ENCODE peak calls at places on chromosomes 12 and 14, in four cellular contexts. One of them, this sample, is unnamed.

GRCh38 chr14:67411820-67412421 is at the start of gene PLEK2:
- DNase-seq in astrocyte: no peak
- DNase-seq in colonic mucosa: peak; percentile 89
- DNase-seq in H1: no peak
- DNase-seq in this sample: no peak

GRCh38 chr12:2429032-2429431 is 365.7 kb upstream of the FKBP4 start:
- DNase-seq in astrocyte: peak; percentile 25
- DNase-seq in colonic mucosa: no peak
- DNase-seq in H1: no peak
- DNase-seq in this sample: no peak

GRCh38 chr14:23041729-23042128 is 283 bp upstream of the PSMB11 start:
- DNase-seq in astrocyte: no peak
- DNase-seq in colonic mucosa: no peak
- DNase-seq in H1: no peak
- DNase-seq in this sample: no peak

GRCh38 chr14:53331921-53332320 is 178.8 kb upstream of the DDHD1 start:
- DNase-seq in astrocyte: no peak
- DNase-seq in colonic mucosa: no peak
- DNase-seq in H1: peak; percentile 5
- DNase-seq in this sample: no peak

GRCh38 chr12:125690841-125691240 is 625.6 kb downstream of the AACS start:
- DNase-seq in astrocyte: no peak
- DNase-seq in colonic mucosa: no peak
- DNase-seq in H1: no peak
- DNase-seq in this sample: no peak

GRCh38 chr14:106044949-106045596 is 518.7 kb downstream of the TMEM121 start:
- DNase-seq in astrocyte: no peak
- DNase-seq in colonic mucosa: peak; percentile 68
- DNase-seq in H1: no peak
- DNase-seq in this sample: peak; percentile 51

GRCh38 chr14:94112513-94113060 is 2.1 kb downstream of the IFI27 start:
- DNase-seq in astrocyte: no peak
- DNase-seq in colonic mucosa: no peak
- DNase-seq in H1: no peak
- DNase-seq in this sample: peak; percentile 17

GRCh38 chr14:60622920-60623263 is 26.4 kb downstream of the SIX1 start:
- DNase-seq in astrocyte: peak; percentile 85
- DNase-seq in colonic mucosa: no peak
- DNase-seq in H1: no peak
- DNase-seq in this sample: no peak

GRCh38 chr14:34035177-34035933 is 84.5 kb upstream of the EGLN3 start:
- DNase-seq in astrocyte: no peak
- DNase-seq in colonic mucosa: peak; percentile 91
- DNase-seq in H1: no peak
- DNase-seq in this sample: no peak

GRCh38 chr12:38907171-38907923 is 2.0 kb upstream of the CPNE8 start:
- DNase-seq in astrocyte: no peak
- DNase-seq in colonic mucosa: no peak
- DNase-seq in H1: no peak
- DNase-seq in this sample: no peak

GRCh38 chr12:19220861-19221466 is 91.4 kb downstream of the PLEKHA5 start:
- DNase-seq in astrocyte: peak; percentile 93
- DNase-seq in colonic mucosa: no peak
- DNase-seq in H1: no peak
- DNase-seq in this sample: no peak

GRCh38 chr14:101992708-101993107 is 28.3 kb downstream of the DYNC1H1 start:
- DNase-seq in astrocyte: no peak
- DNase-seq in colonic mucosa: no peak
- DNase-seq in H1: no peak
- DNase-seq in this sample: no peak

GRCh38 chr14:70713096-70713875 is 71.6 kb downstream of the TTC9 start:
- DNase-seq in astrocyte: no peak
- DNase-seq in colonic mucosa: no peak
- DNase-seq in H1: no peak
- DNase-seq in this sample: no peak

GRCh38 chr14:50602035-50602434 is 42.1 kb downstream of the ATL1 start:
- DNase-seq in astrocyte: no peak
- DNase-seq in colonic mucosa: no peak
- DNase-seq in H1: no peak
- DNase-seq in this sample: no peak

GRCh38 chr12:117718141-117718540 is 250.6 kb downstream of the KSR2 start:
- DNase-seq in astrocyte: no peak
- DNase-seq in colonic mucosa: no peak
- DNase-seq in H1: no peak
- DNase-seq in this sample: no peak

GRCh38 chr14:95015046-95015445 is 142.3 kb downstream of the DICER1 start:
- DNase-seq in astrocyte: no peak
- DNase-seq in colonic mucosa: no peak
- DNase-seq in H1: no peak
- DNase-seq in this sample: no peak

GRCh38 chr14:85576161-85576560 is 46.2 kb downstream of the FLRT2 start:
- DNase-seq in astrocyte: peak; percentile 22
- DNase-seq in colonic mucosa: no peak
- DNase-seq in H1: no peak
- DNase-seq in this sample: no peak

GRCh38 chr12:1851126-1851791 is 30.9 kb downstream of the LRTM2 start:
- DNase-seq in astrocyte: peak; percentile 91
- DNase-seq in colonic mucosa: no peak
- DNase-seq in H1: no peak
- DNase-seq in this sample: no peak

GRCh38 chr12:121803861-121804416 is at the start of gene SETD1B:
- DNase-seq in astrocyte: peak; percentile 47
- DNase-seq in colonic mucosa: peak; percentile 64
- DNase-seq in H1: no peak
- DNase-seq in this sample: peak; percentile 88

GRCh38 chr14:101350021-101350420 is 211.3 kb upstream of the DIO3 start:
- DNase-seq in astrocyte: no peak
- DNase-seq in colonic mucosa: no peak
- DNase-seq in H1: no peak
- DNase-seq in this sample: peak; percentile 26

GRCh38 chr14:101027966-101028365 is 124.4 kb upstream of the RTL1 start:
- DNase-seq in astrocyte: no peak
- DNase-seq in colonic mucosa: no peak
- DNase-seq in H1: no peak
- DNase-seq in this sample: no peak

GRCh38 chr12:49924847-49925246 is 21.1 kb upstream of the FAIM2 start:
- DNase-seq in astrocyte: no peak
- DNase-seq in colonic mucosa: no peak
- DNase-seq in H1: no peak
- DNase-seq in this sample: peak; percentile 49

GRCh38 chr12:74889563-74890236 is 319.9 kb downstream of the KCNC2 start:
- DNase-seq in astrocyte: peak; percentile 75
- DNase-seq in colonic mucosa: no peak
- DNase-seq in H1: no peak
- DNase-seq in this sample: no peak

GRCh38 chr14:69997849-69998248 is 118.6 kb downstream of the SMOC1 start:
- DNase-seq in astrocyte: peak; percentile 73
- DNase-seq in colonic mucosa: no peak
- DNase-seq in H1: no peak
- DNase-seq in this sample: no peak

GRCh38 chr12:80056232-80056631 is 43.1 kb upstream of the OTOGL start:
- DNase-seq in astrocyte: no peak
- DNase-seq in colonic mucosa: no peak
- DNase-seq in H1: no peak
- DNase-seq in this sample: no peak

GRCh38 chr14:34220921-34221320 is 241.1 kb downstream of the SPTSSA start:
- DNase-seq in astrocyte: no peak
- DNase-seq in colonic mucosa: no peak
- DNase-seq in H1: no peak
- DNase-seq in this sample: no peak

GRCh38 chr12:132296063-132296462 is 33.3 kb downstream of the GALNT9 start:
- DNase-seq in astrocyte: no peak
- DNase-seq in colonic mucosa: no peak
- DNase-seq in H1: no peak
- DNase-seq in this sample: no peak

GRCh38 chr12:86134571-86134970 is 121.6 kb downstream of the MGAT4C start:
- DNase-seq in astrocyte: peak; percentile 51
- DNase-seq in colonic mucosa: no peak
- DNase-seq in H1: no peak
- DNase-seq in this sample: no peak

GRCh38 chr14:101928415-101928841 is 35.9 kb upstream of the DYNC1H1 start:
- DNase-seq in astrocyte: no peak
- DNase-seq in colonic mucosa: no peak
- DNase-seq in H1: no peak
- DNase-seq in this sample: no peak

GRCh38 chr14:104721704-104722431 is 2.2 kb upstream of the ADSS1 start:
- DNase-seq in astrocyte: no peak
- DNase-seq in colonic mucosa: no peak
- DNase-seq in H1: no peak
- DNase-seq in this sample: no peak

GRCh38 chr14:104723651-104724406 is at the start of gene ADSS1:
- DNase-seq in astrocyte: no peak
- DNase-seq in colonic mucosa: peak; percentile 81
- DNase-seq in H1: no peak
- DNase-seq in this sample: peak; percentile 92

GRCh38 chr14:104724407-104724980 is 465 bp downstream of the ADSS1 start:
- DNase-seq in astrocyte: no peak
- DNase-seq in colonic mucosa: peak; percentile 63
- DNase-seq in H1: no peak
- DNase-seq in this sample: no peak

GRCh38 chr14:104724981-104725771 is 1.1 kb downstream of the ADSS1 start:
- DNase-seq in astrocyte: no peak
- DNase-seq in colonic mucosa: no peak
- DNase-seq in H1: no peak
- DNase-seq in this sample: peak; percentile 89

DNA sequence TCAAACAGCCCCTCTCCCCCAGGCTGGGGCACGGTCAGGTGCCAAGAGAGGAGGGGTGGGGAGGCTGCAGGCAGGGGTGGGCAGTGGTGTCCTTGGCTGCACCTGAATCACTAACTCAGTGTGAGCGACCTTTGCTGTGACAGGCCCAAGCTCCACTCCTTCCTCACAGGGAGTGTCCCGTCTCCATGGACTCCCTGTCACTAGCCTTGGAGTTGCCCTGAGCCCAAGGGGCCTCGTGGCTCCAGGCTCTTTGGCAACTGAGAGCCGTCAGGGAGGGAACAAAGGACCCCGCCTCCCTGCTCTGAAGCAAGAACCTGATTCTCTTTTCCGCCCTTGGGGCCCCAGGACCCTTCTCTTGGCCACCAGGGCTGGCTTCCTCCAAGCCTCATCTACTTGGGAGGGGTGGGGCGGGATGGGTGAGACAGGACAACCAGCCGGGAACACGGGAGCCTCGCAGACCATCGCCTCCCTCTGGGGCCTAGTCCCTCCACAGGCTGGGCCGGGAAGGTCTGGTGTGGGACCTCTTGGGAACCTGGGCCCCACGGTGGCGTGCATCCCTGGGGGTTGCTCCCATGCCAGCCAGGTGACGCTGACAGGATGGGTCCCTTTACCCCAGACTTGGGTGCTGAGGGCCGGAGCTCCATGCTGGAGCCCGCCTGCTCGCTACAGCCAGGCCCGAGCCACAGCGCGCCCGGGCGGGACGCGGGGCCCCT is 935 bp upstream of the ADSS1 start:
- DNase-seq in astrocyte: no peak
- DNase-seq in colonic mucosa: peak; percentile 52
- DNase-seq in H1: no peak
- DNase-seq in this sample: no peak
- H3K4me3 ChIP-seq in astrocyte: no peak overlapping the region
- H3K4me3 ChIP-seq in colonic mucosa: peak overlapping the region; percentile 67
- H3K4me3 ChIP-seq in H1: peak overlapping the region; percentile 54
- H3K4me3 ChIP-seq in this sample: no peak overlapping the region

DNA sequence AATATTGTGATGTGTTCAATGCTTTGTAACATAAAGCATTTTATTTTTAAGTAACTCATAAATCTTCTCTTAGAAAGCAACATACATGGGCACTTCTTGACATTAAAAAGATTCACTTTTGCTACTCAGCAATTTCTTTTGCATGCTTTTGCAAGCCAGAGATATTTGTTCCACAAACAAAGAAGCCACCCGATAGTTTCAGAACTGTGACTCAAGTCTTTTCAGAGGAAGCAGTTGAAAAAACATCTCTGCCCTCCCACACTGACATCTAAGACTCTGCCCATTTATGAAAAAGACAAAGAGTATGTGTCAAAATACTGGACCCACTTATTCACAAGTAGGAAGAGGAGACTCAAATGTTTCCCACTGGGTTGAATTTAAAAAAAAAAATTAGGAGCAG is 7.5 kb downstream of the APPL2 start:
- DNase-seq in astrocyte: peak; percentile 60
- DNase-seq in colonic mucosa: no peak
- DNase-seq in H1: no peak
- DNase-seq in this sample: no peak
- H3K9ac ChIP-seq in astrocyte: peak overlapping the region; percentile 32
- H3K9ac ChIP-seq in colonic mucosa: no peak overlapping the region
- H3K9ac ChIP-seq in H1: no peak overlapping the region
- H3K9ac ChIP-seq in this sample: no peak overlapping the region

GRCh38 chr14:31934767-31935266 is 142.3 kb upstream of the ARHGAP5 start:
- DNase-seq in astrocyte: peak; percentile 48
- DNase-seq in colonic mucosa: peak; percentile 73
- DNase-seq in H1: no peak
- DNase-seq in this sample: peak; percentile 85
- H3K4me1 ChIP-seq in astrocyte: peaks cover 5% of the 10 kb centered on the region
- H3K4me1 ChIP-seq in colonic mucosa: peaks cover 6% of the 10 kb centered on the region
- H3K4me1 ChIP-seq in H1: no peaks in the 10 kb centered on the region
- H3K4me1 ChIP-seq in this sample: no peaks in the 10 kb centered on the region

GRCh38 chr12:107330901-107331431 is 237.6 kb upstream of the CRY1 start:
- DNase-seq in astrocyte: no peak
- DNase-seq in colonic mucosa: no peak
- DNase-seq in H1: no peak
- DNase-seq in this sample: peak; percentile 61
- H3K4me3 ChIP-seq in astrocyte: no peak overlapping the region
- H3K4me3 ChIP-seq in colonic mucosa: no peak overlapping the region
- H3K4me3 ChIP-seq in H1: no peak overlapping the region
- H3K4me3 ChIP-seq in this sample: no peak overlapping the region

GRCh38 chr12:52992699-52993557 is 13.3 kb upstream of the EIF4B start:
- DNase-seq in astrocyte: peak; percentile 51
- DNase-seq in colonic mucosa: peak; percentile 81
- DNase-seq in H1: no peak
- DNase-seq in this sample: peak; percentile 81

GRCh38 chr12:52984136-52984535 is 22.1 kb upstream of the EIF4B start:
- DNase-seq in astrocyte: no peak
- DNase-seq in colonic mucosa: no peak
- DNase-seq in H1: no peak
- DNase-seq in this sample: no peak

GRCh38 chr12:52990206-52990605 is 16.1 kb upstream of the EIF4B start:
- DNase-seq in astrocyte: peak; percentile 49
- DNase-seq in colonic mucosa: no peak
- DNase-seq in H1: no peak
- DNase-seq in this sample: no peak

GRCh38 chr12:52993558-52993869 is 12.7 kb upstream of the EIF4B start:
- DNase-seq in astrocyte: no peak
- DNase-seq in colonic mucosa: no peak
- DNase-seq in H1: no peak
- DNase-seq in this sample: peak; percentile 73

DNA sequence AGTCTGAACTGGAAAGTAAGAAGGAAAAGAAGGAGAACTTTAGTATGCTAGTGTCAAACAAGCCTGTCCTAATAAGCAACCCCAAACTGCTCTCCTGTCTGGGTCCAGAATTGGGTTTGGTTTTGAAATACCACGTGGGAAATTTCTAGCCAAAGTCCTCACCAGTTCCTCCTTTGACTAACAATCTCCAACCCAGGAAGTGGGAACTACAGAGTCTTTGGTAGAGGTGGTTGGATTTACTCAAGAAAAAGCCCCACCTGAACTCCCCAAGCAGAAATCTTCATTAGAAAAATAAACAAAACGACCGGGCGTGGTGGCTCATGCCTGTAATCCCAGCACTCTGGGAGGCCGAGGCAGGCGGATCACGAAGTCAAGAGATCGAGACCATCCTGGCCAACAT is 17.3 kb upstream of the EIF4B start:
- DNase-seq in astrocyte: no peak
- DNase-seq in colonic mucosa: peak; percentile 62
- DNase-seq in H1: no peak
- DNase-seq in this sample: no peak
- H3K9ac ChIP-seq in astrocyte: no peak overlapping the region
- H3K9ac ChIP-seq in colonic mucosa: no peak overlapping the region
- H3K9ac ChIP-seq in H1: no peak overlapping the region
- H3K9ac ChIP-seq in this sample: no peak overlapping the region